ENCODE peak calls at places on chromosome 16, in ten cellular contexts. One of them, this sample, is unnamed.

GRCh38 chr16:1002399-1003161 is 21.0 kb downstream of the SOX8 start:
- DNase-seq in CD4-positive, CD25-positive, alpha-beta regulatory T cell: no peak
- DNase-seq in stimulated activated CD8-positive, alpha-beta memory T cell treated with anti-CD3 and anti-CD28 coated beads, Interleukin-12 subunit alpha, Interleukin-12 subunit beta, amount 100 ng/mL, for 4 hours: peak
- DNase-seq in colonic mucosa: peak
- DNase-seq in GM06990: no peak
- DNase-seq in activated T-helper 9 cell treated with anti-CD3 and anti-CD28 coated beads, Interleukin-2, amount 50 U/mL, for 16 hours: peak
- DNase-seq in activated T-cell treated with anti-CD3 and anti-CD28 coated beads, Interleukin-2, amount 50 U/mL, for 72 hours: peak
- DNase-seq in iris pigment epithelial cell: peak
- DNase-seq in AG08396: peak
- DNase-seq in astrocyte of the spinal cord: peak
- DNase-seq in this sample: peak

GRCh38 chr16:1770328-1771071 is 843 bp downstream of the NME3 start:
- DNase-seq in CD4-positive, CD25-positive, alpha-beta regulatory T cell: peak
- DNase-seq in stimulated activated CD8-positive, alpha-beta memory T cell treated with anti-CD3 and anti-CD28 coated beads, Interleukin-12 subunit alpha, Interleukin-12 subunit beta, amount 100 ng/mL, for 4 hours: peak
- DNase-seq in colonic mucosa: peak
- DNase-seq in GM06990: peak
- DNase-seq in activated T-helper 9 cell treated with anti-CD3 and anti-CD28 coated beads, Interleukin-2, amount 50 U/mL, for 16 hours: peak
- DNase-seq in activated T-cell treated with anti-CD3 and anti-CD28 coated beads, Interleukin-2, amount 50 U/mL, for 72 hours: peak
- DNase-seq in iris pigment epithelial cell: peak
- DNase-seq in AG08396: peak
- DNase-seq in astrocyte of the spinal cord: peak
- DNase-seq in this sample: peak

GRCh38 chr16:49502136-49502881 is 128.7 kb downstream of the C16orf78 start:
- DNase-seq in CD4-positive, CD25-positive, alpha-beta regulatory T cell: no peak
- DNase-seq in stimulated activated CD8-positive, alpha-beta memory T cell treated with anti-CD3 and anti-CD28 coated beads, Interleukin-12 subunit alpha, Interleukin-12 subunit beta, amount 100 ng/mL, for 4 hours: no peak
- DNase-seq in colonic mucosa: no peak
- DNase-seq in GM06990: no peak
- DNase-seq in activated T-helper 9 cell treated with anti-CD3 and anti-CD28 coated beads, Interleukin-2, amount 50 U/mL, for 16 hours: no peak
- DNase-seq in activated T-cell treated with anti-CD3 and anti-CD28 coated beads, Interleukin-2, amount 50 U/mL, for 72 hours: no peak
- DNase-seq in iris pigment epithelial cell: no peak
- DNase-seq in AG08396: no peak
- DNase-seq in astrocyte of the spinal cord: no peak
- DNase-seq in this sample: no peak

GRCh38 chr16:69523571-69523970 is 42.2 kb upstream of the NFAT5 start:
- DNase-seq in CD4-positive, CD25-positive, alpha-beta regulatory T cell: no peak
- DNase-seq in stimulated activated CD8-positive, alpha-beta memory T cell treated with anti-CD3 and anti-CD28 coated beads, Interleukin-12 subunit alpha, Interleukin-12 subunit beta, amount 100 ng/mL, for 4 hours: no peak
- DNase-seq in colonic mucosa: peak
- DNase-seq in GM06990: no peak
- DNase-seq in activated T-helper 9 cell treated with anti-CD3 and anti-CD28 coated beads, Interleukin-2, amount 50 U/mL, for 16 hours: no peak
- DNase-seq in activated T-cell treated with anti-CD3 and anti-CD28 coated beads, Interleukin-2, amount 50 U/mL, for 72 hours: no peak
- DNase-seq in iris pigment epithelial cell: no peak
- DNase-seq in AG08396: no peak
- DNase-seq in astrocyte of the spinal cord: no peak
- DNase-seq in this sample: no peak

GRCh38 chr16:81882559-81882958 is 103.5 kb downstream of the PLCG2 start:
- DNase-seq in CD4-positive, CD25-positive, alpha-beta regulatory T cell: no peak
- DNase-seq in stimulated activated CD8-positive, alpha-beta memory T cell treated with anti-CD3 and anti-CD28 coated beads, Interleukin-12 subunit alpha, Interleukin-12 subunit beta, amount 100 ng/mL, for 4 hours: no peak
- DNase-seq in colonic mucosa: no peak
- DNase-seq in GM06990: no peak
- DNase-seq in activated T-helper 9 cell treated with anti-CD3 and anti-CD28 coated beads, Interleukin-2, amount 50 U/mL, for 16 hours: no peak
- DNase-seq in activated T-cell treated with anti-CD3 and anti-CD28 coated beads, Interleukin-2, amount 50 U/mL, for 72 hours: no peak
- DNase-seq in iris pigment epithelial cell: no peak
- DNase-seq in AG08396: no peak
- DNase-seq in astrocyte of the spinal cord: no peak
- DNase-seq in this sample: no peak

GRCh38 chr16:27385398-27385797 is 16.6 kb upstream of the IL21R start:
- DNase-seq in CD4-positive, CD25-positive, alpha-beta regulatory T cell: no peak
- DNase-seq in stimulated activated CD8-positive, alpha-beta memory T cell treated with anti-CD3 and anti-CD28 coated beads, Interleukin-12 subunit alpha, Interleukin-12 subunit beta, amount 100 ng/mL, for 4 hours: no peak
- DNase-seq in colonic mucosa: peak
- DNase-seq in GM06990: no peak
- DNase-seq in activated T-helper 9 cell treated with anti-CD3 and anti-CD28 coated beads, Interleukin-2, amount 50 U/mL, for 16 hours: no peak
- DNase-seq in activated T-cell treated with anti-CD3 and anti-CD28 coated beads, Interleukin-2, amount 50 U/mL, for 72 hours: no peak
- DNase-seq in iris pigment epithelial cell: no peak
- DNase-seq in AG08396: no peak
- DNase-seq in astrocyte of the spinal cord: no peak
- DNase-seq in this sample: no peak

GRCh38 chr16:29974291-29975133 is 844 bp downstream of the TAOK2 start:
- DNase-seq in CD4-positive, CD25-positive, alpha-beta regulatory T cell: peak
- DNase-seq in stimulated activated CD8-positive, alpha-beta memory T cell treated with anti-CD3 and anti-CD28 coated beads, Interleukin-12 subunit alpha, Interleukin-12 subunit beta, amount 100 ng/mL, for 4 hours: no peak
- DNase-seq in colonic mucosa: no peak
- DNase-seq in GM06990: no peak
- DNase-seq in activated T-helper 9 cell treated with anti-CD3 and anti-CD28 coated beads, Interleukin-2, amount 50 U/mL, for 16 hours: no peak
- DNase-seq in activated T-cell treated with anti-CD3 and anti-CD28 coated beads, Interleukin-2, amount 50 U/mL, for 72 hours: peak
- DNase-seq in iris pigment epithelial cell: peak
- DNase-seq in AG08396: peak
- DNase-seq in astrocyte of the spinal cord: no peak
- DNase-seq in this sample: peak

GRCh38 chr16:69204106-69204655 is 17.2 kb downstream of the SNTB2 start:
- DNase-seq in CD4-positive, CD25-positive, alpha-beta regulatory T cell: no peak
- DNase-seq in stimulated activated CD8-positive, alpha-beta memory T cell treated with anti-CD3 and anti-CD28 coated beads, Interleukin-12 subunit alpha, Interleukin-12 subunit beta, amount 100 ng/mL, for 4 hours: no peak
- DNase-seq in colonic mucosa: no peak
- DNase-seq in GM06990: no peak
- DNase-seq in activated T-helper 9 cell treated with anti-CD3 and anti-CD28 coated beads, Interleukin-2, amount 50 U/mL, for 16 hours: no peak
- DNase-seq in activated T-cell treated with anti-CD3 and anti-CD28 coated beads, Interleukin-2, amount 50 U/mL, for 72 hours: no peak
- DNase-seq in iris pigment epithelial cell: no peak
- DNase-seq in AG08396: no peak
- DNase-seq in astrocyte of the spinal cord: peak
- DNase-seq in this sample: no peak

GRCh38 chr16:86798247-86799041 is 220.1 kb downstream of the FOXL1 start:
- DNase-seq in CD4-positive, CD25-positive, alpha-beta regulatory T cell: no peak
- DNase-seq in stimulated activated CD8-positive, alpha-beta memory T cell treated with anti-CD3 and anti-CD28 coated beads, Interleukin-12 subunit alpha, Interleukin-12 subunit beta, amount 100 ng/mL, for 4 hours: no peak
- DNase-seq in colonic mucosa: no peak
- DNase-seq in GM06990: no peak
- DNase-seq in activated T-helper 9 cell treated with anti-CD3 and anti-CD28 coated beads, Interleukin-2, amount 50 U/mL, for 16 hours: no peak
- DNase-seq in activated T-cell treated with anti-CD3 and anti-CD28 coated beads, Interleukin-2, amount 50 U/mL, for 72 hours: no peak
- DNase-seq in iris pigment epithelial cell: no peak
- DNase-seq in AG08396: no peak
- DNase-seq in astrocyte of the spinal cord: peak
- DNase-seq in this sample: peak

GRCh38 chr16:57030346-57030902 is 41.1 kb downstream of the NLRC5 start:
- DNase-seq in CD4-positive, CD25-positive, alpha-beta regulatory T cell: no peak
- DNase-seq in stimulated activated CD8-positive, alpha-beta memory T cell treated with anti-CD3 and anti-CD28 coated beads, Interleukin-12 subunit alpha, Interleukin-12 subunit beta, amount 100 ng/mL, for 4 hours: no peak
- DNase-seq in colonic mucosa: no peak
- DNase-seq in GM06990: no peak
- DNase-seq in activated T-helper 9 cell treated with anti-CD3 and anti-CD28 coated beads, Interleukin-2, amount 50 U/mL, for 16 hours: no peak
- DNase-seq in activated T-cell treated with anti-CD3 and anti-CD28 coated beads, Interleukin-2, amount 50 U/mL, for 72 hours: no peak
- DNase-seq in iris pigment epithelial cell: no peak
- DNase-seq in AG08396: no peak
- DNase-seq in astrocyte of the spinal cord: no peak
- DNase-seq in this sample: no peak

GRCh38 chr16:19914877-19915276 is 30.2 kb upstream of the GPRC5B start:
- DNase-seq in CD4-positive, CD25-positive, alpha-beta regulatory T cell: no peak
- DNase-seq in stimulated activated CD8-positive, alpha-beta memory T cell treated with anti-CD3 and anti-CD28 coated beads, Interleukin-12 subunit alpha, Interleukin-12 subunit beta, amount 100 ng/mL, for 4 hours: no peak
- DNase-seq in colonic mucosa: no peak
- DNase-seq in GM06990: no peak
- DNase-seq in activated T-helper 9 cell treated with anti-CD3 and anti-CD28 coated beads, Interleukin-2, amount 50 U/mL, for 16 hours: no peak
- DNase-seq in activated T-cell treated with anti-CD3 and anti-CD28 coated beads, Interleukin-2, amount 50 U/mL, for 72 hours: no peak
- DNase-seq in iris pigment epithelial cell: no peak
- DNase-seq in AG08396: no peak
- DNase-seq in astrocyte of the spinal cord: no peak
- DNase-seq in this sample: no peak

GRCh38 chr16:51550785-51551184 is 399.7 kb upstream of the SALL1 start:
- DNase-seq in CD4-positive, CD25-positive, alpha-beta regulatory T cell: no peak
- DNase-seq in stimulated activated CD8-positive, alpha-beta memory T cell treated with anti-CD3 and anti-CD28 coated beads, Interleukin-12 subunit alpha, Interleukin-12 subunit beta, amount 100 ng/mL, for 4 hours: no peak
- DNase-seq in colonic mucosa: no peak
- DNase-seq in GM06990: no peak
- DNase-seq in activated T-helper 9 cell treated with anti-CD3 and anti-CD28 coated beads, Interleukin-2, amount 50 U/mL, for 16 hours: no peak
- DNase-seq in activated T-cell treated with anti-CD3 and anti-CD28 coated beads, Interleukin-2, amount 50 U/mL, for 72 hours: no peak
- DNase-seq in iris pigment epithelial cell: no peak
- DNase-seq in AG08396: no peak
- DNase-seq in astrocyte of the spinal cord: no peak
- DNase-seq in this sample: no peak

GRCh38 chr16:30837904-30838303 is 50.9 kb upstream of the ZNF629 start:
- DNase-seq in CD4-positive, CD25-positive, alpha-beta regulatory T cell: no peak
- DNase-seq in stimulated activated CD8-positive, alpha-beta memory T cell treated with anti-CD3 and anti-CD28 coated beads, Interleukin-12 subunit alpha, Interleukin-12 subunit beta, amount 100 ng/mL, for 4 hours: no peak
- DNase-seq in colonic mucosa: no peak
- DNase-seq in GM06990: no peak
- DNase-seq in activated T-helper 9 cell treated with anti-CD3 and anti-CD28 coated beads, Interleukin-2, amount 50 U/mL, for 16 hours: no peak
- DNase-seq in activated T-cell treated with anti-CD3 and anti-CD28 coated beads, Interleukin-2, amount 50 U/mL, for 72 hours: no peak
- DNase-seq in iris pigment epithelial cell: peak
- DNase-seq in AG08396: no peak
- DNase-seq in astrocyte of the spinal cord: no peak
- DNase-seq in this sample: peak

GRCh38 chr16:57883953-57884654 is 81.8 kb upstream of the KIFC3 start:
- DNase-seq in CD4-positive, CD25-positive, alpha-beta regulatory T cell: no peak
- DNase-seq in stimulated activated CD8-positive, alpha-beta memory T cell treated with anti-CD3 and anti-CD28 coated beads, Interleukin-12 subunit alpha, Interleukin-12 subunit beta, amount 100 ng/mL, for 4 hours: no peak
- DNase-seq in colonic mucosa: no peak
- DNase-seq in GM06990: no peak
- DNase-seq in activated T-helper 9 cell treated with anti-CD3 and anti-CD28 coated beads, Interleukin-2, amount 50 U/mL, for 16 hours: no peak
- DNase-seq in activated T-cell treated with anti-CD3 and anti-CD28 coated beads, Interleukin-2, amount 50 U/mL, for 72 hours: no peak
- DNase-seq in iris pigment epithelial cell: no peak
- DNase-seq in AG08396: no peak
- DNase-seq in astrocyte of the spinal cord: no peak
- DNase-seq in this sample: no peak

GRCh38 chr16:68079616-68080344 is 5.4 kb upstream of the NFATC3 start:
- DNase-seq in CD4-positive, CD25-positive, alpha-beta regulatory T cell: peak
- DNase-seq in stimulated activated CD8-positive, alpha-beta memory T cell treated with anti-CD3 and anti-CD28 coated beads, Interleukin-12 subunit alpha, Interleukin-12 subunit beta, amount 100 ng/mL, for 4 hours: peak
- DNase-seq in colonic mucosa: peak
- DNase-seq in GM06990: no peak
- DNase-seq in activated T-helper 9 cell treated with anti-CD3 and anti-CD28 coated beads, Interleukin-2, amount 50 U/mL, for 16 hours: peak
- DNase-seq in activated T-cell treated with anti-CD3 and anti-CD28 coated beads, Interleukin-2, amount 50 U/mL, for 72 hours: peak
- DNase-seq in iris pigment epithelial cell: peak
- DNase-seq in AG08396: no peak
- DNase-seq in astrocyte of the spinal cord: no peak
- DNase-seq in this sample: no peak

GRCh38 chr16:84806256-84806889 is 13.4 kb upstream of the CRISPLD2 start:
- DNase-seq in CD4-positive, CD25-positive, alpha-beta regulatory T cell: peak
- DNase-seq in stimulated activated CD8-positive, alpha-beta memory T cell treated with anti-CD3 and anti-CD28 coated beads, Interleukin-12 subunit alpha, Interleukin-12 subunit beta, amount 100 ng/mL, for 4 hours: no peak
- DNase-seq in colonic mucosa: no peak
- DNase-seq in GM06990: peak
- DNase-seq in activated T-helper 9 cell treated with anti-CD3 and anti-CD28 coated beads, Interleukin-2, amount 50 U/mL, for 16 hours: no peak
- DNase-seq in activated T-cell treated with anti-CD3 and anti-CD28 coated beads, Interleukin-2, amount 50 U/mL, for 72 hours: peak
- DNase-seq in iris pigment epithelial cell: peak
- DNase-seq in AG08396: peak
- DNase-seq in astrocyte of the spinal cord: peak
- DNase-seq in this sample: peak

GRCh38 chr16:86337581-86338402 is 172.5 kb upstream of the FOXF1 start:
- DNase-seq in CD4-positive, CD25-positive, alpha-beta regulatory T cell: no peak
- DNase-seq in stimulated activated CD8-positive, alpha-beta memory T cell treated with anti-CD3 and anti-CD28 coated beads, Interleukin-12 subunit alpha, Interleukin-12 subunit beta, amount 100 ng/mL, for 4 hours: no peak
- DNase-seq in colonic mucosa: no peak
- DNase-seq in GM06990: no peak
- DNase-seq in activated T-helper 9 cell treated with anti-CD3 and anti-CD28 coated beads, Interleukin-2, amount 50 U/mL, for 16 hours: no peak
- DNase-seq in activated T-cell treated with anti-CD3 and anti-CD28 coated beads, Interleukin-2, amount 50 U/mL, for 72 hours: no peak
- DNase-seq in iris pigment epithelial cell: no peak
- DNase-seq in AG08396: no peak
- DNase-seq in astrocyte of the spinal cord: no peak
- DNase-seq in this sample: no peak

GRCh38 chr16:3215601-3216262 is 19.2 kb downstream of the ZNF200 start:
- DNase-seq in CD4-positive, CD25-positive, alpha-beta regulatory T cell: no peak
- DNase-seq in stimulated activated CD8-positive, alpha-beta memory T cell treated with anti-CD3 and anti-CD28 coated beads, Interleukin-12 subunit alpha, Interleukin-12 subunit beta, amount 100 ng/mL, for 4 hours: no peak
- DNase-seq in colonic mucosa: no peak
- DNase-seq in GM06990: no peak
- DNase-seq in activated T-helper 9 cell treated with anti-CD3 and anti-CD28 coated beads, Interleukin-2, amount 50 U/mL, for 16 hours: no peak
- DNase-seq in activated T-cell treated with anti-CD3 and anti-CD28 coated beads, Interleukin-2, amount 50 U/mL, for 72 hours: peak
- DNase-seq in iris pigment epithelial cell: no peak
- DNase-seq in AG08396: no peak
- DNase-seq in astrocyte of the spinal cord: no peak
- DNase-seq in this sample: no peak

GRCh38 chr16:30183961-30184429 is 593 bp downstream of the CORO1A start:
- DNase-seq in CD4-positive, CD25-positive, alpha-beta regulatory T cell: peak
- DNase-seq in stimulated activated CD8-positive, alpha-beta memory T cell treated with anti-CD3 and anti-CD28 coated beads, Interleukin-12 subunit alpha, Interleukin-12 subunit beta, amount 100 ng/mL, for 4 hours: peak
- DNase-seq in colonic mucosa: peak
- DNase-seq in GM06990: peak
- DNase-seq in activated T-helper 9 cell treated with anti-CD3 and anti-CD28 coated beads, Interleukin-2, amount 50 U/mL, for 16 hours: peak
- DNase-seq in activated T-cell treated with anti-CD3 and anti-CD28 coated beads, Interleukin-2, amount 50 U/mL, for 72 hours: peak
- DNase-seq in iris pigment epithelial cell: no peak
- DNase-seq in AG08396: no peak
- DNase-seq in astrocyte of the spinal cord: no peak
- DNase-seq in this sample: no peak

GRCh38 chr16:89371968-89372634 is 118.3 kb downstream of the ANKRD11 start:
- DNase-seq in CD4-positive, CD25-positive, alpha-beta regulatory T cell: no peak
- DNase-seq in stimulated activated CD8-positive, alpha-beta memory T cell treated with anti-CD3 and anti-CD28 coated beads, Interleukin-12 subunit alpha, Interleukin-12 subunit beta, amount 100 ng/mL, for 4 hours: no peak
- DNase-seq in colonic mucosa: no peak
- DNase-seq in GM06990: no peak
- DNase-seq in activated T-helper 9 cell treated with anti-CD3 and anti-CD28 coated beads, Interleukin-2, amount 50 U/mL, for 16 hours: no peak
- DNase-seq in activated T-cell treated with anti-CD3 and anti-CD28 coated beads, Interleukin-2, amount 50 U/mL, for 72 hours: no peak
- DNase-seq in iris pigment epithelial cell: peak
- DNase-seq in AG08396: no peak
- DNase-seq in astrocyte of the spinal cord: no peak
- DNase-seq in this sample: no peak

GRCh38 chr16:24853169-24853824 is 7.5 kb downstream of the SLC5A11 start:
- DNase-seq in CD4-positive, CD25-positive, alpha-beta regulatory T cell: no peak
- DNase-seq in stimulated activated CD8-positive, alpha-beta memory T cell treated with anti-CD3 and anti-CD28 coated beads, Interleukin-12 subunit alpha, Interleukin-12 subunit beta, amount 100 ng/mL, for 4 hours: no peak
- DNase-seq in colonic mucosa: no peak
- DNase-seq in GM06990: no peak
- DNase-seq in activated T-helper 9 cell treated with anti-CD3 and anti-CD28 coated beads, Interleukin-2, amount 50 U/mL, for 16 hours: no peak
- DNase-seq in activated T-cell treated with anti-CD3 and anti-CD28 coated beads, Interleukin-2, amount 50 U/mL, for 72 hours: no peak
- DNase-seq in iris pigment epithelial cell: peak
- DNase-seq in AG08396: no peak
- DNase-seq in astrocyte of the spinal cord: no peak
- DNase-seq in this sample: no peak

GRCh38 chr16:4687946-4688673 is 5.3 kb upstream of the NUDT16L1 start:
- DNase-seq in CD4-positive, CD25-positive, alpha-beta regulatory T cell: no peak
- DNase-seq in stimulated activated CD8-positive, alpha-beta memory T cell treated with anti-CD3 and anti-CD28 coated beads, Interleukin-12 subunit alpha, Interleukin-12 subunit beta, amount 100 ng/mL, for 4 hours: no peak
- DNase-seq in colonic mucosa: no peak
- DNase-seq in GM06990: no peak
- DNase-seq in activated T-helper 9 cell treated with anti-CD3 and anti-CD28 coated beads, Interleukin-2, amount 50 U/mL, for 16 hours: no peak
- DNase-seq in activated T-cell treated with anti-CD3 and anti-CD28 coated beads, Interleukin-2, amount 50 U/mL, for 72 hours: no peak
- DNase-seq in iris pigment epithelial cell: no peak
- DNase-seq in AG08396: no peak
- DNase-seq in astrocyte of the spinal cord: no peak
- DNase-seq in this sample: no peak

GRCh38 chr16:58492735-58493134 is 7.2 kb upstream of the NDRG4 start:
- DNase-seq in CD4-positive, CD25-positive, alpha-beta regulatory T cell: no peak
- DNase-seq in stimulated activated CD8-positive, alpha-beta memory T cell treated with anti-CD3 and anti-CD28 coated beads, Interleukin-12 subunit alpha, Interleukin-12 subunit beta, amount 100 ng/mL, for 4 hours: no peak
- DNase-seq in colonic mucosa: no peak
- DNase-seq in GM06990: no peak
- DNase-seq in activated T-helper 9 cell treated with anti-CD3 and anti-CD28 coated beads, Interleukin-2, amount 50 U/mL, for 16 hours: no peak
- DNase-seq in activated T-cell treated with anti-CD3 and anti-CD28 coated beads, Interleukin-2, amount 50 U/mL, for 72 hours: no peak
- DNase-seq in iris pigment epithelial cell: no peak
- DNase-seq in AG08396: no peak
- DNase-seq in astrocyte of the spinal cord: no peak
- DNase-seq in this sample: no peak

GRCh38 chr16:51201604-51202003 is 50.5 kb upstream of the SALL1 start:
- DNase-seq in CD4-positive, CD25-positive, alpha-beta regulatory T cell: no peak
- DNase-seq in stimulated activated CD8-positive, alpha-beta memory T cell treated with anti-CD3 and anti-CD28 coated beads, Interleukin-12 subunit alpha, Interleukin-12 subunit beta, amount 100 ng/mL, for 4 hours: no peak
- DNase-seq in colonic mucosa: no peak
- DNase-seq in GM06990: no peak
- DNase-seq in activated T-helper 9 cell treated with anti-CD3 and anti-CD28 coated beads, Interleukin-2, amount 50 U/mL, for 16 hours: no peak
- DNase-seq in activated T-cell treated with anti-CD3 and anti-CD28 coated beads, Interleukin-2, amount 50 U/mL, for 72 hours: no peak
- DNase-seq in iris pigment epithelial cell: no peak
- DNase-seq in AG08396: no peak
- DNase-seq in astrocyte of the spinal cord: no peak
- DNase-seq in this sample: no peak

GRCh38 chr16:81448154-81449131 is 3.8 kb downstream of the CMIP start:
- DNase-seq in CD4-positive, CD25-positive, alpha-beta regulatory T cell: no peak
- DNase-seq in stimulated activated CD8-positive, alpha-beta memory T cell treated with anti-CD3 and anti-CD28 coated beads, Interleukin-12 subunit alpha, Interleukin-12 subunit beta, amount 100 ng/mL, for 4 hours: no peak
- DNase-seq in colonic mucosa: peak
- DNase-seq in GM06990: no peak
- DNase-seq in activated T-helper 9 cell treated with anti-CD3 and anti-CD28 coated beads, Interleukin-2, amount 50 U/mL, for 16 hours: no peak
- DNase-seq in activated T-cell treated with anti-CD3 and anti-CD28 coated beads, Interleukin-2, amount 50 U/mL, for 72 hours: no peak
- DNase-seq in iris pigment epithelial cell: no peak
- DNase-seq in AG08396: no peak
- DNase-seq in astrocyte of the spinal cord: no peak
- DNase-seq in this sample: peak

GRCh38 chr16:51393381-51394005 is 242.4 kb upstream of the SALL1 start:
- DNase-seq in CD4-positive, CD25-positive, alpha-beta regulatory T cell: no peak
- DNase-seq in stimulated activated CD8-positive, alpha-beta memory T cell treated with anti-CD3 and anti-CD28 coated beads, Interleukin-12 subunit alpha, Interleukin-12 subunit beta, amount 100 ng/mL, for 4 hours: no peak
- DNase-seq in colonic mucosa: no peak
- DNase-seq in GM06990: no peak
- DNase-seq in activated T-helper 9 cell treated with anti-CD3 and anti-CD28 coated beads, Interleukin-2, amount 50 U/mL, for 16 hours: no peak
- DNase-seq in activated T-cell treated with anti-CD3 and anti-CD28 coated beads, Interleukin-2, amount 50 U/mL, for 72 hours: no peak
- DNase-seq in iris pigment epithelial cell: no peak
- DNase-seq in AG08396: no peak
- DNase-seq in astrocyte of the spinal cord: peak
- DNase-seq in this sample: peak

GRCh38 chr16:74999208-74999682 is 421 bp downstream of the ZNRF1 start:
- DNase-seq in CD4-positive, CD25-positive, alpha-beta regulatory T cell: no peak
- DNase-seq in stimulated activated CD8-positive, alpha-beta memory T cell treated with anti-CD3 and anti-CD28 coated beads, Interleukin-12 subunit alpha, Interleukin-12 subunit beta, amount 100 ng/mL, for 4 hours: peak
- DNase-seq in colonic mucosa: peak
- DNase-seq in GM06990: no peak
- DNase-seq in activated T-helper 9 cell treated with anti-CD3 and anti-CD28 coated beads, Interleukin-2, amount 50 U/mL, for 16 hours: peak
- DNase-seq in activated T-cell treated with anti-CD3 and anti-CD28 coated beads, Interleukin-2, amount 50 U/mL, for 72 hours: peak
- DNase-seq in iris pigment epithelial cell: peak
- DNase-seq in AG08396: peak
- DNase-seq in astrocyte of the spinal cord: no peak
- DNase-seq in this sample: no peak

GRCh38 chr16:24652803-24653202 is 76.6 kb upstream of the TNRC6A start:
- DNase-seq in CD4-positive, CD25-positive, alpha-beta regulatory T cell: no peak
- DNase-seq in stimulated activated CD8-positive, alpha-beta memory T cell treated with anti-CD3 and anti-CD28 coated beads, Interleukin-12 subunit alpha, Interleukin-12 subunit beta, amount 100 ng/mL, for 4 hours: no peak
- DNase-seq in colonic mucosa: no peak
- DNase-seq in GM06990: no peak
- DNase-seq in activated T-helper 9 cell treated with anti-CD3 and anti-CD28 coated beads, Interleukin-2, amount 50 U/mL, for 16 hours: no peak
- DNase-seq in activated T-cell treated with anti-CD3 and anti-CD28 coated beads, Interleukin-2, amount 50 U/mL, for 72 hours: no peak
- DNase-seq in iris pigment epithelial cell: peak
- DNase-seq in AG08396: no peak
- DNase-seq in astrocyte of the spinal cord: peak
- DNase-seq in this sample: no peak

This sample was measured in astrocyte of the hippocampus.